ENCODE peak calls at places on chromosomes 12 and 14, in seven cellular contexts. Q, U, I, V, Y, S and M are unnamed samples. For H3K36me3, the result is how much of the 10 kb centered on the place peaks cover.

GRCh38 chr14:44759263-44759662 is 202.5 kb downstream of the KLHL28 start:
- DNase-seq in Q (no peak), U (peak), I (no peak), V (no peak), Y (no peak), S (no peak), M (no peak)

GRCh38 chr12:10722905-10723866 is at the start of gene YBX3:
- DNase-seq in Q (peak), U (peak), I (peak), V (peak), Y (peak), S (peak), M (peak)

GRCh38 chr14:80678436-80678835 is 263.1 kb downstream of the CEP128 start:
- DNase-seq in Q (no peak), U (no peak), I (peak), V (no peak), Y (no peak), S (no peak), M (no peak)

GRCh38 chr14:99360774-99361595 is 89.0 kb upstream of the BCL11B start:
- DNase-seq in Q (peak), U (no peak), I (no peak), V (no peak), Y (peak), S (no peak), M (no peak)

GRCh38 chr12:43835656-43836454 is at the start of gene TMEM117:
- DNase-seq in Q (peak), U (peak), I (peak), V (peak), Y (no peak), S (peak), M (peak)

GRCh38 chr12:14959126-14959440 is 2.3 kb downstream of the ARHGDIB start:
- DNase-seq in Q (no peak), U (no peak), I (no peak), V (no peak), Y (no peak), S (no peak), M (no peak)

GRCh38 chr14:35221462-35221861 is 70.7 kb upstream of the PSMA6 start:
- DNase-seq in Q (no peak), U (no peak), I (peak), V (no peak), Y (no peak), S (no peak), M (no peak)

GRCh38 chr12:113396828-113397496 is 6.7 kb downstream of the SDS start:
- DNase-seq in Q (no peak), U (no peak), I (no peak), V (no peak), Y (no peak), S (no peak), M (no peak)

GRCh38 chr14:79573486-79573885 is 637.8 kb downstream of the DIO2 start:
- DNase-seq in Q (no peak), U (peak), I (no peak), V (no peak), Y (no peak), S (no peak), M (no peak)

GRCh38 chr12:55930771-55931316 is at the start of gene DGKA:
- DNase-seq in Q (no peak), U (peak), I (peak), V (no peak), Y (peak), S (peak), M (no peak)

GRCh38 chr14:65167072-65167645 is 64.8 kb upstream of the MAX start:
- DNase-seq in Q (no peak), U (no peak), I (peak), V (no peak), Y (no peak), S (no peak), M (no peak)

GRCh38 chr12:4975574-4975973 is 65.9 kb downstream of the KCNA1 start:
- DNase-seq in Q (no peak), U (no peak), I (no peak), V (peak), Y (no peak), S (no peak), M (no peak)

GRCh38 chr12:121296618-121297476 is at the start of gene CAMKK2:
- DNase-seq in Q (peak), U (peak), I (peak), V (peak), Y (peak), S (peak), M (no peak)

GRCh38 chr12:10189653-10190052 is 10.8 kb downstream of the TMEM52B start:
- DNase-seq in Q (no peak), U (peak), I (peak), V (no peak), Y (no peak), S (no peak), M (no peak)

GRCh38 chr12:109910969-109911348 is 10.9 kb downstream of the TCHP start:
- DNase-seq in Q (peak), U (peak), I (peak), V (no peak), Y (peak), S (peak), M (no peak)

GRCh38 chr14:99806040-99806439 is 12.8 kb downstream of the EML1 start:
- DNase-seq in Q (no peak), U (no peak), I (peak), V (no peak), Y (no peak), S (no peak), M (no peak)

GRCh38 chr12:32298917-32299316 is 100.4 kb upstream of the FGD4 start:
- DNase-seq in Q (no peak), U (no peak), I (peak), V (no peak), Y (no peak), S (no peak), M (no peak)

GRCh38 chr12:82325540-82326336 is 32.4 kb downstream of the CCDC59 start:
- DNase-seq in Q (no peak), U (no peak), I (no peak), V (no peak), Y (no peak), S (no peak), M (no peak)

GRCh38 chr14:74954232-74954946 is 1.0 kb downstream of the PGF start:
- DNase-seq in Q (peak), U (peak), I (no peak), V (no peak), Y (no peak), S (no peak), M (no peak)

DNA sequence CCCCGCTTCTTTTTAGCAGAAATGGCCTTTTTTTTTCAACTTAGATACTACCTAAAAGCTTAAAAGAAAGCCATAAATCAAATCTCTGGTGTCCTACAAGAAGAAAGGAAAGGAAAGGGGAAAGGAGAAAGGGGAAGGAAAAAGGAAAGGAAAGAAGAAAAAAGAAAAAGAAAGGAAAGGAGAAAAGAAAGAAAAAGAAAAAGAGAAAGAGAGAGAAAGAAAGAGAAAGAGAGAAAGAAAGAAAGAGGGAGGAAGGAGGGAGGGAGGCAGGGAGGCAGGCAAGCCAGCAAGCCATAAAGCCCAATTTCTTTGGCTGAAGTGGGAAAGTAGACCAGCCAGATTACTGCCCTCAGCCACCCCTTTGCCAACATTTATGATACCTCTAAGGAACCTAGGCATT is 32.5 kb upstream of the SLC6A13 start:
- DNase-seq in Q (no peak), U (no peak), I (no peak), V (no peak), Y (no peak), S (no peak), M (no peak)
- H3K36me3 ChIP-seq in Q (under half), U (half or more), I (half or more), V (half or more), Y (under half), S (under half), M (half or more)

GRCh38 chr14:102220031-102220430 is 80.3 kb downstream of the WDR20 start:
- DNase-seq in Q (peak), U (no peak), I (no peak), V (no peak), Y (no peak), S (no peak), M (no peak)
- H3K4me3 ChIP-seq in Q (no peak), U (no peak), I (no peak), V (no peak), Y (no peak), S (no peak), M (no peak)

DNA sequence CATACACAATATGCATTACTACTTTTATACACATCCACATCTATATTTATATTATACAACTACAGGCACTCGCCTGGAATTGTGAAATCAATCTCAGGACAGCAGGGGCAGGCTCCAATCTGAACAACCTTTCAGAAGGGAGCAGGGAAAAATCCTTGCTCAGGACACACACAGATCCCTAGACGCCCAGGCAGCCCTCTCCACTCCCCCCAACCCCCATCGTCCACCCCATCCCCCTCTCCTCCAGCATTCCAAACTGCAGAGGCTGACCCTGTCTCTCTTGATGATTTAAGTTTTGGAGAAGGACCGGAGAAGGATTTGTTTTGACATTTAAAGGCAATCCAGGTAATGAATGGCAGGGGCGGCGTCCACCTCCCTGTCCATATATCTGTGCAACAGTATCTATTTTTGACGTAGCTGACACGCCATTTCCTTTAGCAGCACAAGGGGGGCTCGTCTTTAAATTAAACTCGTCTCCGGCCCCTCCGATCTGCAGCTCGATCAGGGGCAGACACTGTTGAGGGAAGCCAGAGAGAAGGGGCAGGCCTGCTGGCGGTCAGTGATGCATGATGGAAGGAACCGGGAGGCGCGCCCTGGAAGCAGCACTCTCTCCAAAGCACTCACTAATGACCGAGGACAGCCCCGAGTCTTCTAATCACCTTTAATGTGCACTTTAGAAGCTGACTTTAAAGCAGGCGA is 95.0 kb upstream of the TBX5 start:
- DNase-seq in Q (no peak), U (no peak), I (no peak), V (no peak), Y (no peak), S (no peak), M (no peak)
- H3K27ac ChIP-seq in Q (no peak), U (no peak), I (no peak), V (no peak), Y (no peak), S (no peak), M (no peak)

DNA sequence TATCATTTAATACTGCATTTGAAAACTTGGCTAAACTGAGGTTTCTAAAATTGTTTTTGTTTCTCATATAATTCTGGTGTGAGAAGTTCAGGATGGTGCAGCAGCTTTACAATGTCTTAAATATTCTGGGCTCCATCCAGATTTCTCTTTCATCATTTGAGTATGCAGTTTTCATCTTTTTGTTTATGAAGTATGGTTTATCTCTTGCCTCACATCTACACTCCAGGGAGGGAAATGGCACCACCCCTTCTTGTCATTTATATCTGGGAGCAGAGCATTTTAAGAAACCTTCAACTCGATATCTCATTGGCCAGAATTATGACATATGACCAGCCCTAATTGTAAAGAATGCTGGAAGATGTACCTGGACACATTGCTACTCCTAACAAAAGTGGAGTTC is 24.3 kb downstream of the GEMIN2 start:
- DNase-seq in Q (no peak), U (peak), I (no peak), V (no peak), Y (no peak), S (no peak), M (no peak)
- H3K36me3 ChIP-seq in Q (under half), U (under half), I (under half), V (under half), Y (under half), S (under half), M (under half)

GRCh38 chr14:49769171-49769570 is 1.2 kb downstream of the KLHDC2 start:
- DNase-seq in Q (no peak), U (peak), I (peak), V (no peak), Y (no peak), S (no peak), M (no peak)

GRCh38 chr14:49768301-49769121 is 558 bp downstream of the KLHDC2 start:
- DNase-seq in Q (peak), U (peak), I (peak), V (peak), Y (peak), S (peak), M (peak)

GRCh38 chr14:49770212-49770817 is 2.4 kb downstream of the KLHDC2 start:
- DNase-seq in Q (no peak), U (peak), I (peak), V (no peak), Y (no peak), S (peak), M (no peak)

GRCh38 chr14:49767473-49768300 is at the start of gene KLHDC2:
- DNase-seq in Q (peak), U (peak), I (peak), V (peak), Y (peak), S (peak), M (peak)

DNA sequence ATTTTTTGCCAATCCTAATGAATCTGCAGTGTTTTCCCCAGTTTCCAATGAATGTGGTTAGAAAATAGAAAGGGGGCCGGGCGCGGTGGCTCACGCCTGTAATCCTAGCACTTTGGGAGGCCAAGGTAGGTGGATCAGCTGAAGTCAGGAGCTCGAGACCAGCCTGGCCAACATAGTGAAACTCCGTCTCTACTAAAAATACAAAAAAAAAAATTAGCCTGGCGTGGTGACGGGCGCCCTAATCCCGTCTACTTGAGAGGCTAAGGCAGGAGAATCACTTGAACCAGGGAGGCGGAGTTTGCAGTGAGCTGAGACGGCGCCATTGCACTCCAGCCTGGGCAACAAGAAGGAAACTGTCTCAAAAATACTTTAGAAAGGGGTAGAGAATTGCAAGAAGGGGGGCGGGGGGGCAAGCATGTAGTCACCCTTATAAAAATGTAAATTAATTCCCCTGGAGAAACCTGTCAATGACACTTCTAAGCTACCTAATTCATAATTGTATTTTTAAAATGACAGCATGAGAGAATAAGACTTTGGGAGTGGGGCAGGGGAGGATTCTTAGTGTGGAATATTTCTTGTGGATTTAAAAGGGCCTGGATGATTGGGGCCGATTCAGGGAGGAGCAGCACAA is 1.7 kb downstream of the KLHDC2 start:
- DNase-seq in Q (no peak), U (no peak), I (no peak), V (no peak), Y (no peak), S (peak), M (no peak)
- H3K4me3 ChIP-seq in Q (peak), U (peak), I (peak), V (peak), Y (peak), S (peak), M (peak)